ENCODE peak calls at places on chromosome 18, in five cellular contexts. S, G, V, W and F are unnamed samples.

GRCh38 chr18:36028859-36029258 is 38.5 kb downstream of the RPRD1A start:
- DNase-seq in S (no peak), G (no peak), V (no peak), W (no peak), F (no peak)

GRCh38 chr18:54806526-54806925 is 21.8 kb upstream of the RAB27B start:
- DNase-seq in S (no peak), G (no peak), V (peak; percentile 70), W (no peak), F (no peak)

GRCh38 chr18:25256439-25256838 is 95.5 kb downstream of the ZNF521 start:
- DNase-seq in S (no peak), G (no peak), V (no peak), W (no peak), F (no peak)

GRCh38 chr18:5276947-5277346 is 18.6 kb downstream of the ZBTB14 start:
- DNase-seq in S (no peak), G (no peak), V (no peak), W (no peak), F (no peak)

GRCh38 chr18:55097406-55098170 is 138.3 kb upstream of the CCDC68 start:
- DNase-seq in S (peak; percentile 21), G (no peak), V (peak; percentile 72), W (no peak), F (no peak)

GRCh38 chr18:30644158-30644557 is 398.4 kb downstream of the DSC3 start:
- DNase-seq in S (no peak), G (no peak), V (no peak), W (no peak), F (no peak)

GRCh38 chr18:23631312-23631711 is 31.4 kb downstream of the ANKRD29 start:
- DNase-seq in S (no peak), G (no peak), V (no peak), W (no peak), F (no peak)

GRCh38 chr18:40124107-40124506 is 1830.9 kb upstream of the PIK3C3 start:
- DNase-seq in S (no peak), G (no peak), V (peak; percentile 84), W (no peak), F (no peak)

GRCh38 chr18:58937204-58937603 is 72.5 kb downstream of the ZNF532 start:
- DNase-seq in S (no peak), G (no peak), V (peak; percentile 69), W (peak; percentile 14), F (no peak)